ENCODE peak calls at places on chromosomes 7 and 10, in ten cellular contexts. O, U, C, W, X, S, N, G, D and R are unnamed samples.

GRCh38 chr10:34768261-34768971 is 46.7 kb downstream of the PARD3 start:
- DNase-seq in O (peak), U (no peak), C (peak), W (peak), X (peak), S (peak), N (no peak), G (no peak), D (no peak), R (peak)

GRCh38 chr7:96248405-96248804 is 73.5 kb downstream of the SLC25A13 start:
- DNase-seq in O (no peak), U (no peak), C (no peak), W (no peak), X (no peak), S (no peak), N (no peak), G (no peak), D (no peak), R (no peak)

GRCh38 chr7:70455925-70456324 is 676.0 kb upstream of the GALNT17 start:
- DNase-seq in O (no peak), U (no peak), C (no peak), W (no peak), X (no peak), S (no peak), N (no peak), G (no peak), D (no peak), R (no peak)

GRCh38 chr7:111266613-111267012 is 175.7 kb downstream of the LRRN3 start:
- DNase-seq in O (no peak), U (no peak), C (peak), W (no peak), X (no peak), S (peak), N (no peak), G (no peak), D (no peak), R (no peak)

GRCh38 chr10:60809157-60809556 is 30.9 kb downstream of the CDK1 start:
- DNase-seq in O (no peak), U (peak), C (peak), W (no peak), X (no peak), S (peak), N (no peak), G (no peak), D (no peak), R (no peak)

GRCh38 chr7:104179178-104179577 is 28.6 kb downstream of the ORC5 start:
- DNase-seq in O (no peak), U (no peak), C (no peak), W (no peak), X (no peak), S (no peak), N (no peak), G (no peak), D (no peak), R (no peak)

GRCh38 chr7:1696671-1697498 is 26.8 kb downstream of the ELFN1 start:
- DNase-seq in O (no peak), U (no peak), C (no peak), W (no peak), X (peak), S (no peak), N (no peak), G (no peak), D (no peak), R (no peak)

GRCh38 chr7:45872116-45873034 is 507 bp downstream of the CCDC201 start:
- DNase-seq in O (no peak), U (no peak), C (no peak), W (no peak), X (no peak), S (no peak), N (no peak), G (no peak), D (no peak), R (no peak)

GRCh38 chr7:44128721-44129582 is 5.6 kb upstream of the POLD2 start:
- DNase-seq in O (peak), U (no peak), C (no peak), W (no peak), X (no peak), S (no peak), N (no peak), G (no peak), D (no peak), R (no peak)

GRCh38 chr10:109838592-109839244 is 84.6 kb downstream of the XPNPEP1 start:
- DNase-seq in O (no peak), U (no peak), C (no peak), W (no peak), X (no peak), S (no peak), N (no peak), G (no peak), D (no peak), R (no peak)

GRCh38 chr10:90417466-90418210 is 440.2 kb downstream of the HTR7 start:
- DNase-seq in O (no peak), U (no peak), C (peak), W (no peak), X (no peak), S (no peak), N (no peak), G (no peak), D (no peak), R (no peak)

GRCh38 chr7:101235050-101235449 is 2.6 kb downstream of the CLDN15 start:
- DNase-seq in O (no peak), U (no peak), C (no peak), W (no peak), X (no peak), S (no peak), N (no peak), G (no peak), D (no peak), R (no peak)

GRCh38 chr7:20021834-20022233 is 195.3 kb downstream of the MACC1 start:
- DNase-seq in O (no peak), U (peak), C (no peak), W (no peak), X (no peak), S (no peak), N (no peak), G (no peak), D (no peak), R (no peak)

GRCh38 chr10:125691160-125691981 is 8.4 kb upstream of the TEX36 start:
- DNase-seq in O (no peak), U (no peak), C (peak), W (no peak), X (no peak), S (no peak), N (no peak), G (no peak), D (no peak), R (no peak)

GRCh38 chr7:41003031-41003925 is 699.6 kb downstream of the INHBA start:
- DNase-seq in O (peak), U (peak), C (peak), W (peak), X (no peak), S (no peak), N (no peak), G (no peak), D (no peak), R (peak)

GRCh38 chr7:52365349-52365748 is 670.1 kb upstream of the POM121L12 start:
- DNase-seq in O (no peak), U (no peak), C (no peak), W (no peak), X (no peak), S (no peak), N (no peak), G (no peak), D (no peak), R (no peak)